ENCODE peak calls at places on chromosome 18, in nine cellular contexts. A, J, W, E, U, G, V, N and H are unnamed samples.

GRCh38 chr18:45993441-45993840 is 26.3 kb upstream of the EPG5 start:
- DNase-seq in W (peak), G (peak), N (peak), V (no peak), U (peak), E (no peak), J (no peak), A (peak), H (peak)

GRCh38 chr18:80171190-80171872 is 62.3 kb downstream of the ADNP2 start:
- DNase-seq in N (peak), G (peak), V (peak), U (peak), E (peak), A (no peak), W (peak), J (peak), H (peak)

GRCh38 chr18:3713166-3713565 is 263.2 kb downstream of the TGIF1 start:
- DNase-seq in W (no peak), A (no peak), G (no peak), U (no peak), V (no peak), E (no peak), J (no peak), N (peak), H (no peak)

GRCh38 chr18:72152935-72153334 is 391.2 kb downstream of the CBLN2 start:
- DNase-seq in W (no peak), E (no peak), J (no peak), V (no peak), U (no peak), A (no peak), G (no peak), N (no peak), H (no peak)

GRCh38 chr18:77087391-77088141 is 45.0 kb downstream of the MBP start:
- DNase-seq in U (no peak), E (peak), W (peak), G (no peak), A (no peak), J (peak), N (peak), V (no peak), H (peak)

GRCh38 chr18:45449761-45450227 is 165.5 kb upstream of the SLC14A2 start:
- DNase-seq in W (no peak), U (no peak), J (peak), A (no peak), E (no peak), N (peak), G (no peak), V (no peak), H (peak)

GRCh38 chr18:10524507-10525425 is 1.1 kb upstream of the NAPG start:
- DNase-seq in J (no peak), N (peak), U (no peak), A (no peak), G (peak), V (no peak), E (no peak), W (no peak), H (peak)

GRCh38 chr18:36169938-36170337 is 17.4 kb upstream of the MOCOS start:
- DNase-seq in V (no peak), G (no peak), J (no peak), E (no peak), U (no peak), N (no peak), W (no peak), A (no peak), H (no peak)

GRCh38 chr18:35605686-35606417 is 24.3 kb downstream of the GALNT1 start:
- DNase-seq in U (no peak), V (no peak), N (peak), E (no peak), G (peak), J (no peak), W (peak), A (no peak), H (no peak)

GRCh38 chr18:44781890-44782289 is 101.2 kb downstream of the SETBP1 start:
- DNase-seq in G (peak), J (no peak), E (no peak), W (no peak), U (no peak), A (peak), N (peak), V (no peak), H (peak)

GRCh38 chr18:52588916-52589315 is 248.9 kb downstream of the DCC start:
- DNase-seq in W (no peak), U (peak), V (no peak), N (no peak), A (no peak), E (no peak), G (peak), J (no peak), H (peak)

GRCh38 chr18:54612237-54612636 is 21.2 kb downstream of the DYNAP start:
- DNase-seq in G (no peak), E (no peak), N (no peak), J (no peak), U (no peak), V (no peak), W (peak), A (no peak), H (peak)

GRCh38 chr18:55425698-55426097 is 162.3 kb downstream of the TCF4 start:
- DNase-seq in A (no peak), V (no peak), G (no peak), U (no peak), E (no peak), W (no peak), J (no peak), N (no peak), H (no peak)

GRCh38 chr18:703660-704018 is 8.8 kb downstream of the ENOSF1 start:
- DNase-seq in V (no peak), E (no peak), N (peak), G (no peak), U (no peak), W (no peak), J (no peak), A (no peak), H (no peak)

GRCh38 chr18:8139971-8140406 is 469.2 kb upstream of the RAB12 start:
- DNase-seq in W (no peak), E (no peak), A (no peak), G (no peak), U (no peak), N (peak), V (no peak), J (no peak), H (peak)

GRCh38 chr18:75358928-75359327 is 68.6 kb downstream of the SMIM21 start:
- DNase-seq in N (no peak), A (no peak), G (no peak), E (no peak), W (no peak), V (no peak), U (no peak), J (no peak), H (no peak)

GRCh38 chr18:46366211-46366610 is 262.0 kb downstream of the HAUS1 start:
- DNase-seq in E (no peak), J (no peak), V (no peak), A (no peak), G (no peak), N (no peak), U (no peak), W (no peak), H (no peak)

GRCh38 chr18:23189099-23189498 is 53.8 kb downstream of the CABLES1 start:
- DNase-seq in V (no peak), J (no peak), E (no peak), A (no peak), N (no peak), W (no peak), G (no peak), U (no peak), H (no peak)

GRCh38 chr18:7272268-7273049 is 41.6 kb downstream of the LRRC30 start:
- DNase-seq in J (peak), W (peak), E (peak), U (peak), A (peak), G (peak), V (no peak), N (peak), H (peak)

GRCh38 chr18:80259610-80260009 is 12.3 kb upstream of the PARD6G start:
- DNase-seq in E (no peak), N (no peak), W (no peak), A (no peak), G (no peak), U (no peak), V (no peak), J (no peak), H (no peak)

GRCh38 chr18:55234366-55235093 is 275.3 kb upstream of the CCDC68 start:
- DNase-seq in V (peak), A (peak), G (peak), U (peak), N (peak), W (peak), E (peak), J (peak), H (peak)

GRCh38 chr18:50128506-50129271 is 66.3 kb downstream of the MYO5B start:
- DNase-seq in G (no peak), V (peak), E (no peak), W (peak), U (no peak), J (no peak), A (no peak), N (no peak), H (no peak)

GRCh38 chr18:6280344-6280743 is 134.4 kb downstream of the L3MBTL4 start:
- DNase-seq in V (no peak), J (no peak), W (no peak), E (no peak), G (no peak), N (no peak), U (no peak), A (no peak), H (no peak)

GRCh38 chr18:37270046-37270665 is 295.4 kb downstream of the CELF4 start:
- DNase-seq in J (no peak), U (peak), W (peak), G (peak), A (peak), E (peak), N (peak), V (peak), H (peak)

GRCh38 chr18:63063171-63063570 is 256.4 kb downstream of the BCL2 start:
- DNase-seq in E (no peak), W (peak), N (peak), U (no peak), A (no peak), J (no peak), G (peak), V (no peak), H (peak)

GRCh38 chr18:31581498-31582197 is 10.0 kb upstream of the TTR start:
- DNase-seq in U (no peak), N (peak), E (no peak), G (peak), V (no peak), A (no peak), J (no peak), W (no peak), H (peak)

GRCh38 chr18:26383454-26384270 is 157.4 kb downstream of the TAF4B start:
- DNase-seq in E (no peak), J (no peak), V (peak), N (peak), W (peak), A (peak), G (peak), U (no peak), H (peak)

GRCh38 chr18:12921178-12921577 is 26.6 kb upstream of the SEH1L start:
- DNase-seq in U (no peak), E (no peak), J (no peak), W (no peak), A (no peak), N (no peak), G (no peak), V (peak), H (no peak)

GRCh38 chr18:12770469-12771219 is 67.8 kb downstream of the PSMG2 start:
- DNase-seq in G (no peak), J (no peak), V (no peak), N (no peak), U (no peak), A (no peak), W (no peak), E (no peak), H (no peak)

GRCh38 chr18:25089470-25089869 is 262.5 kb downstream of the ZNF521 start:
- DNase-seq in A (no peak), J (no peak), G (no peak), E (no peak), N (no peak), U (no peak), V (no peak), W (no peak), H (no peak)

GRCh38 chr18:29191263-29191662 is 1014.3 kb upstream of the CDH2 start:
- DNase-seq in N (peak), V (no peak), U (peak), W (peak), A (no peak), E (no peak), J (peak), G (peak), H (peak)

GRCh38 chr18:76426738-76427305 is 68.2 kb downstream of the ZNF516 start:
- DNase-seq in E (peak), W (peak), V (no peak), U (no peak), J (peak), A (no peak), N (peak), G (no peak), H (no peak)

GRCh38 chr18:24683965-24684364 is 223.5 kb downstream of the HRH4 start:
- DNase-seq in U (no peak), E (no peak), W (no peak), A (no peak), J (peak), V (no peak), G (no peak), N (no peak), H (no peak)

GRCh38 chr18:13258792-13259385 is 40.3 kb downstream of the LDLRAD4 start:
- DNase-seq in V (no peak), E (no peak), W (no peak), U (no peak), N (no peak), A (no peak), J (no peak), G (no peak), H (peak)

GRCh38 chr18:9477509-9477908 is 2.2 kb downstream of the RALBP1 start:
- DNase-seq in J (no peak), G (no peak), U (no peak), V (no peak), W (no peak), E (no peak), N (no peak), A (no peak), H (no peak)

GRCh38 chr18:9478545-9478944 is 3.2 kb downstream of the RALBP1 start:
- DNase-seq in A (no peak), N (no peak), W (no peak), G (no peak), J (no peak), V (no peak), E (no peak), U (no peak), H (no peak)

GRCh38 chr18:9475643-9476580 is 599 bp downstream of the RALBP1 start:
- DNase-seq in G (peak), N (peak), W (no peak), J (no peak), E (no peak), A (no peak), U (no peak), V (peak), H (peak)

GRCh38 chr18:9474103-9474982 is 970 bp upstream of the RALBP1 start:
- DNase-seq in G (peak), U (no peak), E (no peak), J (no peak), A (no peak), V (no peak), N (peak), W (no peak), H (peak)

DNA sequence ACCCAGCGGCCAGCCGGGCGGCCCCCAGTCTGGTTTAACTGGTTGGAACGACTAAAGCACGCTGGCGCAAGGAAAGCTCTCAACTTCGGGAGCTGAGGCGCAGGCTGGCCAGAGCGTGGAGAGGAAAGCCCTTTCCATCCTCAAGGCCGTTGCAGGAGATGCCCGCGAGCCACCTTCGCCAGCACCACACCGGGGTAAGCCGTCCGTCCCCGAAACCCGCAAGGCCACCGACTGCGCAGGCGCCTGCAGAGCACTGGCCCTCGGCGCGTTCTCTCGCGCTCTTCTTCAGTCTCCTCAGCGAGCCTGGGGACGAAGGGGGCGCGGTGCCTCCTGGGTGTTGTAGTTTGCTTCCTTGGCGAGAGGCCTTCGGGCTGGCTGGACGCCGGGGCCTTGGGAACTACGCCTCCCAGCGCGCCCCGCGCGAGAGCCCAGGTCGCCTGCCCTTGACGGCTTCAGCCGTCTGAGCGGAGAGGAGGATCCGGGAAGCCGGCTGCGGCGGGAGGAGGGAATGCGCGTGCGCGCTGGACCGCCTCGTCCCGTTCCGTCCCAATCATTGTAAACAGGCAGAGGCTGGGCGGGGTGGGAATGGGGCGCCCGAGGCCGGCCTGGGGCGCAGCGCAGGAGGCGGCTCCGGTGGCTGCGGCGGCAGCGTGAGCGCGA is at the start of gene RALBP1:
- DNase-seq in A (peak), U (peak), G (peak), W (peak), E (peak), V (peak), N (peak), J (peak), H (peak)
- TF ChIP-seq CTCF in A (no peak), U (peak), G (peak), W (no peak), E (no peak), V (no peak), N (peak), J (no peak), H (peak)

GRCh38 chr18:32677578-32677977 is 95.2 kb downstream of the KLHL14 start:
- DNase-seq in V (no peak), A (no peak), J (no peak), E (no peak), U (no peak), G (no peak), N (no peak), W (no peak), H (no peak)

GRCh38 chr18:32669549-32670165 is 103.2 kb downstream of the KLHL14 start:
- DNase-seq in A (no peak), G (no peak), J (no peak), U (no peak), E (no peak), N (no peak), V (peak), W (peak), H (no peak)

GRCh38 chr18:32670727-32671126 is 102.1 kb downstream of the KLHL14 start:
- DNase-seq in G (no peak), V (no peak), U (no peak), A (no peak), N (no peak), E (no peak), J (no peak), W (no peak), H (no peak)

GRCh38 chr18:32674491-32674890 is 98.3 kb downstream of the KLHL14 start:
- DNase-seq in E (no peak), G (no peak), W (peak), V (no peak), A (no peak), U (no peak), N (peak), J (no peak), H (no peak)
- TF ChIP-seq CTCF in E (peak), G (no peak), W (peak), V (no peak), A (no peak), U (peak), N (no peak), J (no peak), H (peak)

GRCh38 chr18:64966667-64967066 is 784.1 kb upstream of the CDH7 start:
- DNase-seq in U (no peak), W (peak), N (no peak), V (no peak), A (no peak), J (peak), G (no peak), E (no peak), H (no peak)
- TF ChIP-seq CTCF in U (no peak), W (no peak), N (no peak), V (no peak), A (no peak), J (no peak), G (no peak), E (peak), H (no peak)

GRCh38 chr18:48540329-48541025 is 1.6 kb downstream of the CTIF start:
- DNase-seq in V (peak), U (no peak), A (no peak), E (peak), G (peak), W (peak), N (peak), J (peak), H (peak)
- TF ChIP-seq CTCF in V (no peak), U (peak), A (no peak), E (peak), G (peak), W (peak), N (peak), J (no peak), H (peak)

GRCh38 chr18:70490008-70490933 is 201.4 kb downstream of the SOCS6 start:
- DNase-seq in V (peak), A (peak), J (no peak), E (peak), U (no peak), N (peak), G (peak), W (peak), H (peak)

GRCh38 chr18:70493461-70493860 is 204.6 kb downstream of the SOCS6 start:
- DNase-seq in N (no peak), J (no peak), W (no peak), A (no peak), G (no peak), V (no peak), E (no peak), U (no peak), H (no peak)

GRCh38 chr18:70496749-70497294 is 208.0 kb downstream of the SOCS6 start:
- DNase-seq in U (no peak), N (no peak), A (no peak), V (no peak), E (no peak), G (no peak), J (no peak), W (no peak), H (no peak)

GRCh38 chr18:70491734-70492348 is 203.0 kb downstream of the SOCS6 start:
- DNase-seq in V (peak), N (peak), E (peak), J (peak), U (no peak), G (peak), W (peak), A (peak), H (peak)

GRCh38 chr18:70494524-70494923 is 205.7 kb downstream of the SOCS6 start:
- DNase-seq in G (no peak), W (no peak), A (no peak), V (no peak), U (no peak), J (no peak), N (no peak), E (no peak), H (no peak)
- TF ChIP-seq CTCF in G (no peak), W (peak), A (no peak), V (no peak), U (no peak), J (peak), N (no peak), E (no peak), H (no peak)

GRCh38 chr18:58609536-58609993 is 19.3 kb downstream of the ALPK2 start:
- DNase-seq in G (no peak), J (no peak), N (no peak), A (no peak), V (peak), E (no peak), W (no peak), U (no peak), H (no peak)
- TF ChIP-seq CTCF in G (no peak), J (no peak), N (no peak), A (no peak), V (no peak), E (no peak), W (no peak), U (no peak), H (no peak)

GRCh38 chr18:59990121-59990818 is 90.5 kb downstream of the PMAIP1 start:
- DNase-seq in A (no peak), N (no peak), J (no peak), V (no peak), W (no peak), G (no peak), U (no peak), E (no peak), H (no peak)

GRCh38 chr18:59993560-59993959 is 93.8 kb downstream of the PMAIP1 start:
- DNase-seq in W (no peak), E (no peak), J (no peak), V (no peak), U (no peak), G (no peak), A (no peak), N (no peak), H (no peak)

GRCh38 chr18:59996370-59996966 is 96.7 kb downstream of the PMAIP1 start:
- DNase-seq in E (peak), W (peak), U (peak), N (peak), V (peak), G (peak), A (no peak), J (peak), H (peak)

GRCh38 chr18:59994357-59994756 is 94.6 kb downstream of the PMAIP1 start:
- DNase-seq in V (peak), G (peak), A (no peak), J (no peak), E (no peak), U (no peak), N (peak), W (no peak), H (no peak)
- TF ChIP-seq CTCF in V (peak), G (no peak), A (no peak), J (no peak), E (peak), U (no peak), N (no peak), W (no peak), H (peak)